ENCODE peak calls at places on chromosome 19, in five cellular contexts. Y, W, U, H and D are unnamed samples. For H3K36me3, the result is how much of the 10 kb centered on the place peaks cover.

GRCh38 chr19:10760268-10760944 is 42.5 kb downstream of the DNM2 start:
- DNase-seq in Y (no peak), W (no peak), U (no peak), H (no peak), D (no peak)

GRCh38 chr19:40759352-40759751 is 8.3 kb downstream of the SNRPA start:
- DNase-seq in Y (no peak), W (no peak), U (no peak), H (no peak), D (no peak)

GRCh38 chr19:10876459-10877240 is 5.3 kb downstream of the CARM1 start:
- DNase-seq in Y (no peak), W (no peak), U (peak), H (no peak), D (no peak)

GRCh38 chr19:10402441-10403038 is 802 bp downstream of the CDC37 start:
- DNase-seq in Y (peak), W (peak), U (peak), H (no peak), D (no peak)

GRCh38 chr19:32652893-32653625 is 21.9 kb downstream of the ANKRD27 start:
- DNase-seq in Y (peak), W (no peak), U (peak), H (no peak), D (peak)

GRCh38 chr19:17248011-17248776 is 2.5 kb upstream of the NR2F6 start:
- DNase-seq in Y (no peak), W (peak), U (no peak), H (no peak), D (no peak)

GRCh38 chr19:16118489-16119033 is 6.9 kb downstream of the RAB8A start:
- DNase-seq in Y (peak), W (no peak), U (peak), H (no peak), D (no peak)

GRCh38 chr19:45527731-45528130 is 20.5 kb downstream of the VASP start:
- DNase-seq in Y (no peak), W (peak), U (peak), H (no peak), D (no peak)

GRCh38 chr19:3224346-3225325 is at the start of gene CELF5:
- DNase-seq in Y (peak), W (peak), U (no peak), H (no peak), D (peak)

DNA sequence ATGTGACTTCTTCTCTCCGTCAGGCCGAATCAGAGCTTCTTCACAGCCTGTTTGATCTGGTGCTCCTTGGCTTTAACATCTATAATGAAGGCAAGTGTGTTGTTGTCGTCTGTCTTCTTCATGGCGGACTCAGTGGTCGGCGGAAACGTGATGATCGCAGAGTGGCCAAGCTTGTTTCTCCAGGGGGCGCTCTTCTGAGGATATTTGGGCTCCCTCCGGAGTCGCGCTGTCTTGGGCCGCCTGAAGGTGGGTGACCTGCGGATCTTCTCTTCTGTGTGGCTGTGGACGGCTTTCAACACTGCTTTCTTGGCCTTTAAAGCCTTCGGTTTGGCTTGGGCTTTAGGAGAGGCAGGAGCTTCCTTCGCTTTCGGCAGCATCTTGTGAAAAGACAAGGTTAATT is 9.8 kb downstream of the TPRX1 start:
- DNase-seq in Y (no peak), W (no peak), U (no peak), H (no peak), D (no peak)
- TF ChIP-seq CTCF in Y (no peak), W (peak), U (no peak), H (no peak), D (no peak)

GRCh38 chr19:2216361-2217225 is 19.5 kb downstream of the PLEKHJ1 start:
- DNase-seq in Y (no peak), W (no peak), U (no peak), H (no peak), D (no peak)

GRCh38 chr19:2212861-2213711 is 23.0 kb downstream of the PLEKHJ1 start:
- DNase-seq in Y (no peak), W (no peak), U (no peak), H (no peak), D (no peak)

GRCh38 chr19:2213799-2214198 is 22.3 kb downstream of the PLEKHJ1 start:
- DNase-seq in Y (no peak), W (no peak), U (peak), H (no peak), D (no peak)

GRCh38 chr19:2214253-2214652 is 21.9 kb downstream of the PLEKHJ1 start:
- DNase-seq in Y (no peak), W (no peak), U (no peak), H (no peak), D (no peak)

GRCh38 chr19:2215281-2215751 is 20.8 kb downstream of the PLEKHJ1 start:
- DNase-seq in Y (no peak), W (no peak), U (no peak), H (no peak), D (no peak)
- H3K36me3 ChIP-seq in Y (under half), W (half or more), U (under half), H (half or more), D (under half)

DNA sequence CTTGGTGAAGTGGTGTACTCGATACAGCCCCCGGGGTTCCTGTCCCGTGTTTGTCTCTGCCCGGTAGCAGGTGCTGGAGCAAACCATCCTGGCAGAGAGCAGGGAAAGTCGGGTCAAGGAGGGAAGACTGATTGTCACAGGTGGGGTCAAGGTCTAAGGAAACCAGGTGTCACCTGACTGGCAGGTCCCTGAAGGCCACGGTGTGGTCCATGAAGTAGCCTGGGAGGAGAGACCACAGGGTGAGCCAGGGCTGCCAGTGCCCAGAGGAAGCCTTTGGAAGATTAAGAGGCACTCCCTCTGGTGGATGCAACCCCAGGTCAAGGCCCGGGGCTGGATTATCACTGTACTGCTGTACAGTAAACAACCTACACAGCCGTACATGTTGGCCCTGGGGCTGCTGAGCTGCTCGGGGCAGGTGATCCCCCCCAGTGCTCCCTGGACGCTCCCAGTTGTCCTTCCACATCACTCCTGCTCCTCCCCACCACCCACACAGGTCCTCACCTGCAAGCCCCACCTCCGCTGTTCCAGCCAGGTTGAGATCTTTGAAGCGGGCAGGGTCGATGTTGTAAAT is 6.0 kb upstream of the CCER2 start:
- DNase-seq in Y (no peak), W (no peak), U (no peak), H (no peak), D (peak)
- TF ChIP-seq CTCF in Y (no peak), W (peak), U (no peak), H (no peak), D (no peak)

DNA sequence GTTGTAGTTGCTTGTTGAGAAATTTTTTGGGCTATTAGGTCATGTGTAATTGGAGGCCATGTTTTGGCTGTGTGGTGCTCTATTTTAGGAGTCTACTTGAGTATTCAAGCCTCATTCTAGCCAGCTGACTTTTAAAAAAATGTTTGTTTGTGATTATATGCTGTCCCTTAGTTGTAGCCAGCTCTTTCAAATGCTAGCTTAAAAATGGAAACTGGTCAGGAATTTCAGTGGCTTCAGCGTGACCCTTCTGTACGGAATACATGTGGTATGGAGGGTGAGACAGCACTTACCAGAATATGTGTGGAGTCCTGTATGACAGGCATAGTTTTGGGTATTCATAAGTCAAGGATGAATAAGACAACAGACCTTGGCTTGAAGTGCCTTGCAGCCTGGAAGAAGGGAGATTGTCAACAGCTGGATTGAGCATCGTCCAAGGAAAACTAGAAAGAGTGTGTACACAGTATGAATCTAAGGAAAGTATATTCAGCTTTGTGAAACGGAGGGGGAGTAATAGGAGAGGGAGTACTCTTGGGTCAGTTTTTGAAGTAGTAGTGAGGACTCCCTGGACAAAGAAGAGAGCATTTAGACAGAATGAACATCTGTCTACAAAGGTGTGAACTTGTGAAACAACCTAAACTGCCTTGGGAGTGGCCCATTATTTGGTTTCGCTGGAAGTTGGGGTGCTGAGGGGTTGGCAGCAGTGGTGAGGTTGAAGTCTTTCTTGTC is 20.0 kb upstream of the WTIP start:
- DNase-seq in Y (no peak), W (no peak), U (no peak), H (no peak), D (no peak)
- H3K36me3 ChIP-seq in Y (under half), W (half or more), U (under half), H (half or more), D (under half)

GRCh38 chr19:14916848-14917247 is 24.4 kb upstream of the OR7C2 start:
- DNase-seq in Y (no peak), W (no peak), U (no peak), H (no peak), D (peak)
- TF ChIP-seq CTCF in Y (no peak), W (no peak), U (no peak), H (no peak), D (no peak)

GRCh38 chr19:38381138-38381537 is 6.7 kb downstream of the GGN start:
- DNase-seq in Y (no peak), W (no peak), U (no peak), H (no peak), D (no peak)
- H3K36me3 ChIP-seq in Y (under half), W (half or more), U (under half), H (half or more), D (under half)

GRCh38 chr19:5117421-5117820 is 148.5 kb downstream of the KDM4B start:
- DNase-seq in Y (no peak), W (no peak), U (no peak), H (no peak), D (no peak)

GRCh38 chr19:5120321-5120720 is 151.4 kb downstream of the KDM4B start:
- DNase-seq in Y (no peak), W (no peak), U (no peak), H (no peak), D (no peak)

GRCh38 chr19:5120833-5121232 is 151.9 kb downstream of the KDM4B start:
- DNase-seq in Y (no peak), W (no peak), U (no peak), H (no peak), D (no peak)

GRCh38 chr19:5118026-5118425 is 149.1 kb downstream of the KDM4B start:
- DNase-seq in Y (no peak), W (no peak), U (no peak), H (no peak), D (no peak)

DNA sequence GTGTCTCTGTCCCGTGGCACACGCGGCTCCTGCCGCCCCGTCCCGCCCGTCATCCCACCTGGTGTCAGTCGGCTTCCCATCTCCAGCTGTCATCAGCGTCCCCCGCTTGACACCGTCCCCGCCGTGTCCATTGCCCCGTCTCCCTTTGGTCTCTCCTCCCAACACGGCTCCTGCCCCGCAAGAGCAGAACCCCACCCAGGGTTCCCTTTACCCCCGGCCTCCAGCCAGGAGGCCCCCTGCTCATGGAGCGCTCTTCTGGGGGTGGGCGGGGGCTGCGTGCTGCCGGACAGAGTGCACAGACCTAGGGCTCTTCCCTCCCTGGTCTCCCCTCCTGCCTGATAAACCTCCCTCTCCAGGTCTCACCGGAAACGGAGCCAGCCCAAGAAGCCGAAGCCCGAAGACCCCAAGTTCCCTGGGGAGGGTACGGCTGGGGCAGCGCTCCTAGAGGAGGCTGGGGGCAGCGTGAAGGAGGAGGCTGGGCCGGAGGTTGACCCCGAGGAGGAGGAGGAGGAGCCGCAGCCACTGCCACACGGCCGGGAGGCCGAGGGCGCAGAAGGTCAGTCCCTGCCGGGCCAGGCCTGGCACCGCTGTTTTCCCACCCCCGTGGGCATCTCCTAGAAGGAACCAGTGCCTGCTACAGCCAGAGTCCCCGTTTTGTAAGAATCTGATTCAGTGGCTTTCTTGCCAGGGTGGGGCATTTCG is 150.5 kb downstream of the KDM4B start:
- DNase-seq in Y (no peak), W (no peak), U (no peak), H (no peak), D (no peak)
- TF ChIP-seq CTCF in Y (no peak), W (no peak), U (no peak), H (no peak), D (no peak)

DNA sequence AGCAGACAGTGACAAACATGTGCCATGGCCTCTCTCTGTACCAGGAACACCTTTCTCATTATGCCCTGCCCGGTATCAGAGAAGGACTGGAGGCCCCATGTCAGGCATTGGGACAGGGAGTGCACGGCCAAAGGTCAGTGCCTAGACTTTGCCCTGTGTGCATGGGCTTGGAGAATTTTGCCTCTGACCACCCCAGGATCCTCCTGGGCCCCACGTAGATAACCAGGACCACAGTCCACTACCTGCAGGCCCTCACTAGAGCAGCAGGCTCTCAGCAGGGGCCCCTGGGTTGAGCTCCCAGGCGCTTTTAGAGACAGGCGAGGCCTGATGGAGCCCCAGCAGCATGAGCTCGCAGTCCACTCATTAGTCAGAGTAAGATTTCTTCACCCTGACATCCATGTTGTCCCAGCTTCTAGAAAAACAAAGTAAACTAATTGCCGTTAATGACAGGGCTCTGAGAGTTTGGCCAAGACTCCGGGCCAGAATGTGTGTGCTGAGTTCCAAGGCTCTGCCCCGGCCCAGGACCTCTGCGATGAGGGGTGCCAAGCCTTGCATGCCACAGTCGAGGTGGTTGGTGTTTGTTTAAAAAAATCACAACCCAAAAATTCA is 42.7 kb downstream of the CAPN12 start:
- DNase-seq in Y (no peak), W (no peak), U (no peak), H (no peak), D (no peak)
- H3K36me3 ChIP-seq in Y (under half), W (half or more), U (under half), H (half or more), D (under half)